ENCODE peak calls at places on chromosomes 2 and 18, in nine cellular contexts. E is kidney epithelial cell, D is HFFc6, G is brain microvascular endothelial cell, L is neural crest cell, C is AG09319, R is HCT116, U is left ventricle myocardium inferior, Y is upper lobe of right lung. S is an unnamed sample.

GRCh38 chr2:230793573-230794359 is 71.0 kb upstream of the ITM2C start:
- DNase-seq in E (peak), D (peak), G (peak), L (no peak), C (peak), R (peak), U (peak), Y (no peak), S (peak)

GRCh38 chr18:8895987-8896619 is 190.7 kb downstream of the MTCL1 start:
- DNase-seq in E (no peak), D (peak), G (peak), L (no peak), C (peak), R (no peak), U (no peak), Y (no peak), S (no peak)

GRCh38 chr2:196315388-196316049 is 144.1 kb upstream of the STK17B start:
- DNase-seq in E (no peak), D (peak), G (no peak), L (no peak), C (no peak), R (no peak), U (no peak), Y (no peak), S (no peak)

GRCh38 chr2:175431054-175431780 is 249.7 kb upstream of the ATP5MC3 start:
- DNase-seq in E (no peak), D (no peak), G (no peak), L (no peak), C (no peak), R (no peak), U (no peak), Y (no peak), S (no peak)

GRCh38 chr2:50514881-50515280 is 517.1 kb downstream of the NRXN1 start:
- DNase-seq in E (no peak), D (no peak), G (no peak), L (no peak), C (no peak), R (no peak), U (no peak), Y (no peak), S (no peak)

GRCh38 chr18:23238152-23238531 is 102.9 kb downstream of the CABLES1 start:
- DNase-seq in E (no peak), D (no peak), G (peak), L (no peak), C (no peak), R (no peak), U (no peak), Y (no peak), S (peak)

GRCh38 chr2:190649035-190649797 is at the start of gene NAB1:
- DNase-seq in E (no peak), D (no peak), G (peak), L (peak), C (no peak), R (no peak), U (peak), Y (peak), S (peak)

GRCh38 chr2:239171643-239172042 is 229.2 kb downstream of the HDAC4 start:
- DNase-seq in E (no peak), D (no peak), G (no peak), L (no peak), C (no peak), R (no peak), U (no peak), Y (no peak), S (no peak)

GRCh38 chr2:37671816-37672103 is 318 bp upstream of the CDC42EP3 start:
- DNase-seq in E (no peak), D (no peak), G (no peak), L (no peak), C (no peak), R (no peak), U (no peak), Y (no peak), S (no peak)

GRCh38 chr18:28802546-28802945 is 625.6 kb upstream of the CDH2 start:
- DNase-seq in E (no peak), D (peak), G (no peak), L (no peak), C (no peak), R (no peak), U (no peak), Y (no peak), S (no peak)

GRCh38 chr18:49020621-49021021 is 69.9 kb upstream of the SMAD7 start:
- DNase-seq in E (no peak), D (peak), G (peak), L (no peak), C (no peak), R (no peak), U (no peak), Y (peak), S (no peak)

GRCh38 chr2:148642891-148643416 is 1.6 kb upstream of the EPC2 start:
- DNase-seq in E (peak), D (no peak), G (peak), L (no peak), C (no peak), R (peak), U (no peak), Y (no peak), S (no peak)

GRCh38 chr18:63949068-63949737 is at the start of gene HMSD:
- DNase-seq in E (no peak), D (no peak), G (peak), L (peak), C (no peak), R (peak), U (peak), Y (peak), S (peak)

GRCh38 chr2:73494031-73494430 is 108.4 kb downstream of the ALMS1 start:
- DNase-seq in E (peak), D (peak), G (peak), L (no peak), C (no peak), R (peak), U (no peak), Y (no peak), S (no peak)

GRCh38 chr18:12038661-12039417 is 54.8 kb upstream of the ANKRD62 start:
- DNase-seq in E (no peak), D (peak), G (peak), L (peak), C (peak), R (peak), U (peak), Y (peak), S (peak)

GRCh38 chr2:106825161-106825560 is 60.8 kb downstream of the ST6GAL2 start:
- DNase-seq in E (peak), D (no peak), G (peak), L (no peak), C (no peak), R (no peak), U (no peak), Y (no peak), S (no peak)

GRCh38 chr18:8660316-8660715 is 45.0 kb upstream of the MTCL1 start:
- DNase-seq in E (no peak), D (no peak), G (no peak), L (no peak), C (no peak), R (no peak), U (no peak), Y (no peak), S (no peak)

GRCh38 chr2:109352898-109353689 is 224.1 kb downstream of the SH3RF3 start:
- DNase-seq in E (no peak), D (no peak), G (no peak), L (no peak), C (no peak), R (no peak), U (no peak), Y (peak), S (no peak)

GRCh38 chr18:26074256-26074655 is 16.2 kb downstream of the SS18 start:
- DNase-seq in E (no peak), D (no peak), G (no peak), L (no peak), C (no peak), R (no peak), U (no peak), Y (no peak), S (no peak)

GRCh38 chr2:39728941-39729351 is 50.1 kb downstream of the THUMPD2 start:
- DNase-seq in E (no peak), D (peak), G (peak), L (peak), C (no peak), R (peak), U (no peak), Y (peak), S (peak)

GRCh38 chr2:235920216-235920615 is 248.0 kb downstream of the GBX2 start:
- DNase-seq in E (no peak), D (no peak), G (no peak), L (no peak), C (no peak), R (no peak), U (no peak), Y (no peak), S (no peak)

GRCh38 chr2:70827388-70827787 is 7.0 kb upstream of the CLEC4F start:
- DNase-seq in E (no peak), D (no peak), G (no peak), L (no peak), C (no peak), R (no peak), U (no peak), Y (peak), S (no peak)

GRCh38 chr18:77065221-77065981 is 67.2 kb downstream of the MBP start:
- DNase-seq in E (no peak), D (peak), G (peak), L (no peak), C (peak), R (peak), U (peak), Y (peak), S (no peak)

GRCh38 chr2:120134263-120134662 is 88.9 kb downstream of the TMEM185B start:
- DNase-seq in E (peak), D (peak), G (peak), L (no peak), C (peak), R (peak), U (no peak), Y (no peak), S (no peak)

GRCh38 chr18:55552498-55553189 is 35.3 kb downstream of the TCF4 start:
- DNase-seq in E (peak), D (no peak), G (no peak), L (no peak), C (no peak), R (no peak), U (no peak), Y (no peak), S (no peak)

GRCh38 chr2:71566271-71566858 is 113.0 kb downstream of the DYSF start:
- DNase-seq in E (no peak), D (peak), G (no peak), L (no peak), C (no peak), R (no peak), U (no peak), Y (no peak), S (no peak)

GRCh38 chr2:171227066-171227782 is 66.5 kb upstream of the TLK1 start:
- DNase-seq in E (no peak), D (peak), G (no peak), L (no peak), C (no peak), R (no peak), U (no peak), Y (no peak), S (no peak)

GRCh38 chr2:30677861-30678385 is 129.3 kb downstream of the CAPN13 start:
- DNase-seq in E (no peak), D (no peak), G (no peak), L (no peak), C (no peak), R (no peak), U (no peak), Y (peak), S (no peak)

GRCh38 chr18:49618741-49619392 is 57.0 kb downstream of the LIPG start:
- DNase-seq in E (no peak), D (no peak), G (no peak), L (no peak), C (no peak), R (no peak), U (no peak), Y (no peak), S (no peak)

GRCh38 chr2:121266543-121267106 is 18.4 kb downstream of the TFCP2L1 start:
- DNase-seq in E (no peak), D (no peak), G (no peak), L (no peak), C (no peak), R (no peak), U (no peak), Y (no peak), S (no peak)
- TF ChIP-seq CTCF in E (no peak), D (no peak), G (no peak), L (no peak), C (no peak), R (no peak), U (no peak), Y (no peak), S (no peak)

GRCh38 chr18:618618-619017 is 21.8 kb downstream of the CLUL1 start:
- DNase-seq in E (no peak), D (no peak), G (no peak), L (no peak), C (no peak), R (no peak), U (no peak), Y (no peak), S (no peak)

GRCh38 chr18:629303-630150 is 27.9 kb upstream of the TYMS start:
- DNase-seq in E (no peak), D (no peak), G (peak), L (no peak), C (no peak), R (no peak), U (no peak), Y (no peak), S (no peak)

GRCh38 chr18:627211-627610 is 30.2 kb upstream of the TYMS start:
- DNase-seq in E (no peak), D (no peak), G (no peak), L (no peak), C (no peak), R (no peak), U (no peak), Y (no peak), S (no peak)

GRCh38 chr18:621181-621580 is 24.4 kb downstream of the CLUL1 start:
- DNase-seq in E (no peak), D (no peak), G (no peak), L (no peak), C (no peak), R (no peak), U (no peak), Y (no peak), S (no peak)

GRCh38 chr18:623760-624620 is 27.2 kb downstream of the CLUL1 start:
- DNase-seq in E (peak), D (peak), G (peak), L (peak), C (peak), R (peak), U (peak), Y (peak), S (peak)
- TF ChIP-seq CTCF in E (peak), D (peak), G (peak), L (peak), C (peak), R (peak), U (peak), Y (peak), S (peak)

DNA sequence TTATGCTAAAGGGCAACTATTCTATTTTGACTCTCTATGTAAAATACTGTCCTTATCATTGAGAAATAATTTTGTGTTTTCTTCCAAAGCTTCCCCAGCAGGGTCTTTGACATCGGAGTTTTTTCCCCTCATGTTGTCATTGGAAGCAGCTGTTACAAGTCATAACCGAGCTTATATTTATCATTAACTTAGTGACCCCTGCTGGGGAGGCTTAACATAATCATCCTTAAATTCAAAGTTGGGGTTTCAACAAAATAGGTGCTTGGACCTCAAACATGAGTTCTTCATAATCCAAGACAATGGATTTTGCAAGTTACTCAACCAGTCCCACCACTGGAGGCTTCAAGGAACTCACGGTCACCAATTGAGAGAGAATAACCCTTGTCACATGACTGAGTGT is 330.9 kb downstream of the DCC start:
- DNase-seq in E (no peak), D (no peak), G (peak), L (no peak), C (no peak), R (no peak), U (no peak), Y (no peak), S (no peak)
- TF ChIP-seq CTCF in E (peak), D (peak), G (peak), L (peak), C (no peak), R (no peak), U (peak), Y (peak), S (no peak)

GRCh38 chr2:8502316-8502715 is 179.5 kb upstream of the ID2 start:
- DNase-seq in E (no peak), D (no peak), G (no peak), L (no peak), C (no peak), R (no peak), U (no peak), Y (peak), S (no peak)
- TF ChIP-seq CTCF in E (no peak), D (no peak), G (no peak), L (no peak), C (no peak), R (no peak), U (no peak), Y (no peak), S (no peak)

GRCh38 chr2:18987592-18988073 is 370.8 kb downstream of the OSR1 start:
- DNase-seq in E (no peak), D (peak), G (peak), L (no peak), C (peak), R (peak), U (peak), Y (no peak), S (no peak)
- TF ChIP-seq CTCF in E (no peak), D (peak), G (peak), L (no peak), C (peak), R (no peak), U (peak), Y (peak), S (no peak)

GRCh38 chr2:146927080-146927714 is 917.6 kb upstream of the ACVR2A start:
- DNase-seq in E (peak), D (no peak), G (peak), L (peak), C (peak), R (peak), U (no peak), Y (no peak), S (peak)
- TF ChIP-seq CTCF in E (peak), D (no peak), G (peak), L (peak), C (peak), R (peak), U (peak), Y (peak), S (no peak)

GRCh38 chr18:66872277-66872676 is 268.4 kb upstream of the CDH19 start:
- DNase-seq in E (no peak), D (no peak), G (peak), L (no peak), C (no peak), R (no peak), U (no peak), Y (no peak), S (no peak)
- TF ChIP-seq CTCF in E (no peak), D (no peak), G (peak), L (peak), C (no peak), R (no peak), U (no peak), Y (peak), S (no peak)

S was measured in mucosa of descending colon.